ENCODE peak calls at places on chromosomes 7 and 10, in eight cellular contexts. One of them, this sample, is unnamed.

GRCh38 chr10:34655286-34656170 is 159.6 kb downstream of the PARD3 start:
- DNase-seq in Peyer's patch: no peak
- DNase-seq in GM23248: peak; percentile 72
- DNase-seq in CD4-positive, alpha-beta memory T cell: no peak
- DNase-seq in IMR-90: peak; percentile 75
- DNase-seq in heart right ventricle: peak; percentile 38
- DNase-seq in colonic mucosa: peak; percentile 85
- DNase-seq in H7: peak; percentile 42
- DNase-seq in this sample: no peak

GRCh38 chr10:25858076-25858475 is 76.0 kb upstream of the MYO3A start:
- DNase-seq in colonic mucosa: no peak
- DNase-seq in CD4-positive, alpha-beta memory T cell: no peak
- DNase-seq in IMR-90: no peak
- DNase-seq in heart right ventricle: no peak
- DNase-seq in Peyer's patch: no peak
- DNase-seq in H7: no peak
- DNase-seq in GM23248: no peak
- DNase-seq in this sample: no peak

GRCh38 chr10:92692697-92693533 is 3.2 kb downstream of the HHEX start:
- DNase-seq in Peyer's patch: no peak
- DNase-seq in H7: no peak
- DNase-seq in IMR-90: no peak
- DNase-seq in heart right ventricle: no peak
- DNase-seq in colonic mucosa: no peak
- DNase-seq in GM23248: no peak
- DNase-seq in CD4-positive, alpha-beta memory T cell: no peak
- DNase-seq in this sample: no peak

GRCh38 chr7:100013328-100013676 is 2.1 kb upstream of the ZKSCAN1 start:
- DNase-seq in GM23248: no peak
- DNase-seq in CD4-positive, alpha-beta memory T cell: no peak
- DNase-seq in IMR-90: no peak
- DNase-seq in colonic mucosa: no peak
- DNase-seq in H7: no peak
- DNase-seq in Peyer's patch: no peak
- DNase-seq in heart right ventricle: no peak
- DNase-seq in this sample: no peak

GRCh38 chr10:130336612-130337304 is 200.6 kb downstream of the GLRX3 start:
- DNase-seq in H7: peak; percentile 70
- DNase-seq in heart right ventricle: no peak
- DNase-seq in CD4-positive, alpha-beta memory T cell: no peak
- DNase-seq in GM23248: no peak
- DNase-seq in colonic mucosa: no peak
- DNase-seq in Peyer's patch: no peak
- DNase-seq in IMR-90: no peak
- DNase-seq in this sample: no peak

GRCh38 chr10:131722525-131723264 is 178.1 kb upstream of the PPP2R2D start:
- DNase-seq in IMR-90: no peak
- DNase-seq in colonic mucosa: peak; percentile 3
- DNase-seq in CD4-positive, alpha-beta memory T cell: no peak
- DNase-seq in heart right ventricle: no peak
- DNase-seq in GM23248: no peak
- DNase-seq in Peyer's patch: no peak
- DNase-seq in H7: no peak
- DNase-seq in this sample: no peak

GRCh38 chr7:44075296-44076075 is 6.8 kb downstream of the POLM start:
- DNase-seq in H7: peak; percentile 19
- DNase-seq in IMR-90: no peak
- DNase-seq in CD4-positive, alpha-beta memory T cell: no peak
- DNase-seq in Peyer's patch: no peak
- DNase-seq in GM23248: no peak
- DNase-seq in heart right ventricle: no peak
- DNase-seq in colonic mucosa: no peak
- DNase-seq in this sample: no peak

GRCh38 chr7:142248166-142249160 is 9.4 kb downstream of the PRSS58 start:
- DNase-seq in CD4-positive, alpha-beta memory T cell: no peak
- DNase-seq in IMR-90: no peak
- DNase-seq in GM23248: no peak
- DNase-seq in H7: no peak
- DNase-seq in colonic mucosa: no peak
- DNase-seq in heart right ventricle: no peak
- DNase-seq in Peyer's patch: no peak
- DNase-seq in this sample: no peak

GRCh38 chr10:11170993-11171416 is 153.3 kb downstream of the CELF2 start:
- DNase-seq in heart right ventricle: no peak
- DNase-seq in IMR-90: no peak
- DNase-seq in H7: no peak
- DNase-seq in Peyer's patch: no peak
- DNase-seq in CD4-positive, alpha-beta memory T cell: peak; percentile 66
- DNase-seq in GM23248: no peak
- DNase-seq in colonic mucosa: no peak
- DNase-seq in this sample: no peak

GRCh38 chr7:133563196-133563707 is 310.4 kb downstream of the EXOC4 start:
- DNase-seq in GM23248: peak; percentile 7
- DNase-seq in colonic mucosa: no peak
- DNase-seq in CD4-positive, alpha-beta memory T cell: no peak
- DNase-seq in Peyer's patch: no peak
- DNase-seq in heart right ventricle: no peak
- DNase-seq in H7: no peak
- DNase-seq in IMR-90: no peak
- DNase-seq in this sample: no peak

GRCh38 chr10:78898341-78899097 is 170.2 kb upstream of the ZMIZ1 start:
- DNase-seq in IMR-90: no peak
- DNase-seq in Peyer's patch: no peak
- DNase-seq in GM23248: no peak
- DNase-seq in CD4-positive, alpha-beta memory T cell: no peak
- DNase-seq in colonic mucosa: peak; percentile 9
- DNase-seq in heart right ventricle: no peak
- DNase-seq in H7: no peak
- DNase-seq in this sample: no peak

GRCh38 chr10:10007972-10008371 is 1009.7 kb upstream of the CELF2 start:
- DNase-seq in GM23248: no peak
- DNase-seq in heart right ventricle: no peak
- DNase-seq in Peyer's patch: no peak
- DNase-seq in CD4-positive, alpha-beta memory T cell: no peak
- DNase-seq in H7: no peak
- DNase-seq in IMR-90: no peak
- DNase-seq in colonic mucosa: no peak
- DNase-seq in this sample: peak; percentile 14

GRCh38 chr7:25098096-25099046 is 26.7 kb downstream of the CYCS start:
- DNase-seq in H7: peak; percentile 73
- DNase-seq in colonic mucosa: peak; percentile 46
- DNase-seq in Peyer's patch: peak; percentile 51
- DNase-seq in heart right ventricle: peak; percentile 22
- DNase-seq in GM23248: peak; percentile 88
- DNase-seq in CD4-positive, alpha-beta memory T cell: peak; percentile 64
- DNase-seq in IMR-90: peak; percentile 75
- DNase-seq in this sample: no peak

GRCh38 chr7:138491612-138492386 is 31.7 kb downstream of the TRIM24 start:
- DNase-seq in GM23248: no peak
- DNase-seq in H7: no peak
- DNase-seq in IMR-90: no peak
- DNase-seq in CD4-positive, alpha-beta memory T cell: no peak
- DNase-seq in colonic mucosa: no peak
- DNase-seq in heart right ventricle: no peak
- DNase-seq in Peyer's patch: no peak
- DNase-seq in this sample: no peak

GRCh38 chr7:159103382-159104187 is 41.1 kb downstream of the VIPR2 start:
- DNase-seq in IMR-90: no peak
- DNase-seq in H7: no peak
- DNase-seq in colonic mucosa: no peak
- DNase-seq in CD4-positive, alpha-beta memory T cell: no peak
- DNase-seq in heart right ventricle: no peak
- DNase-seq in GM23248: no peak
- DNase-seq in Peyer's patch: peak; percentile 26
- DNase-seq in this sample: no peak

GRCh38 chr10:87657370-87657769 is 2.3 kb upstream of the PAPSS2 start:
- DNase-seq in CD4-positive, alpha-beta memory T cell: no peak
- DNase-seq in colonic mucosa: no peak
- DNase-seq in GM23248: peak; percentile 40
- DNase-seq in heart right ventricle: peak; percentile 14
- DNase-seq in H7: no peak
- DNase-seq in IMR-90: peak; percentile 76
- DNase-seq in Peyer's patch: no peak
- DNase-seq in this sample: no peak

GRCh38 chr10:47336387-47337134 is 11.6 kb upstream of the RBP3 start:
- DNase-seq in H7: no peak
- DNase-seq in colonic mucosa: no peak
- DNase-seq in CD4-positive, alpha-beta memory T cell: no peak
- DNase-seq in GM23248: peak; percentile 40
- DNase-seq in heart right ventricle: no peak
- DNase-seq in Peyer's patch: no peak
- DNase-seq in IMR-90: peak; percentile 82
- DNase-seq in this sample: no peak

GRCh38 chr10:47337243-47337642 is 10.9 kb upstream of the RBP3 start:
- DNase-seq in CD4-positive, alpha-beta memory T cell: no peak
- DNase-seq in H7: no peak
- DNase-seq in GM23248: no peak
- DNase-seq in colonic mucosa: no peak
- DNase-seq in Peyer's patch: no peak
- DNase-seq in IMR-90: no peak
- DNase-seq in heart right ventricle: no peak
- DNase-seq in this sample: no peak

GRCh38 chr10:47333532-47333931 is 11.3 kb downstream of the GDF2 start:
- DNase-seq in CD4-positive, alpha-beta memory T cell: no peak
- DNase-seq in GM23248: no peak
- DNase-seq in colonic mucosa: no peak
- DNase-seq in H7: no peak
- DNase-seq in heart right ventricle: no peak
- DNase-seq in Peyer's patch: no peak
- DNase-seq in IMR-90: no peak
- DNase-seq in this sample: no peak

GRCh38 chr10:47334627-47335026 is 12.4 kb downstream of the GDF2 start:
- DNase-seq in colonic mucosa: no peak
- DNase-seq in CD4-positive, alpha-beta memory T cell: no peak
- DNase-seq in heart right ventricle: no peak
- DNase-seq in H7: no peak
- DNase-seq in Peyer's patch: no peak
- DNase-seq in IMR-90: no peak
- DNase-seq in GM23248: no peak
- DNase-seq in this sample: no peak

GRCh38 chr10:47335906-47336305 is 12.3 kb upstream of the RBP3 start:
- DNase-seq in IMR-90: no peak
- DNase-seq in H7: no peak
- DNase-seq in GM23248: no peak
- DNase-seq in CD4-positive, alpha-beta memory T cell: no peak
- DNase-seq in Peyer's patch: no peak
- DNase-seq in heart right ventricle: no peak
- DNase-seq in colonic mucosa: no peak
- DNase-seq in this sample: no peak
- H3K36me3 ChIP-seq in IMR-90: no peaks in the 10 kb centered on the region
- H3K36me3 ChIP-seq in H7: no peaks in the 10 kb centered on the region
- H3K36me3 ChIP-seq in GM23248: no peaks in the 10 kb centered on the region
- H3K36me3 ChIP-seq in CD4-positive, alpha-beta memory T cell: no peaks in the 10 kb centered on the region
- H3K36me3 ChIP-seq in Peyer's patch: no peaks in the 10 kb centered on the region
- H3K36me3 ChIP-seq in heart right ventricle: no peaks in the 10 kb centered on the region
- H3K36me3 ChIP-seq in colonic mucosa: no peaks in the 10 kb centered on the region
- H3K36me3 ChIP-seq in this sample: no peaks in the 10 kb centered on the region

DNA sequence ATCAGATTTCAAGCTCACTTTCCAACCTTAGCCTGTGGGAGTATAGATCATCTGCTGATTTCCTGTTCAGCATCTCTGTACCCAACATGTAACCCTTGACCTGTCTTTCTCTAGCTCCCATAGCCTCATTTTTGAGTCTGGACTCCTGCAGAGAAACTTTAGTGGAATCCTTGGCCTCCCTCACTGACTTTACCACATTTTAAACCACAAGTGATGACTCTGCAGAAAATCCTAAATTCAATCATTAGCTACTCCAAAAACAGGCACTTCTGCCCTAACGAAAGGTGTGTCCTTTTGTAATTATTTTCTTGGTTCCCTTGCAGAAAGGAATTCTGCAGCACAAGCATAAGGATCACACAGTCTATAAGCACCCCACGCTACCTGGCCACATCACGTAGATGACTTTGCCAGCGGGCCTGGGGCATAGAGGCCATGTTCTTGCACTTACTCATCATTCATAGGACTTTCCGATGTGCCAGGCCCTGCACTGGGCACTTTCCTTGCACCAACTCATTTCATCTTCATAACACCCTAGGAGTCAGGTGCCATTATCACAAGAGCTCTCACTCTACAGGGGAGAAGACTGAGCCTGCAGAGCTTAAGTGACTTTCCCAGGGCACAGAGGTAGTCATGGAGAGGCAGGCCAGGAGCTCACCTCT is 57.2 kb upstream of the OPALIN start:
- DNase-seq in CD4-positive, alpha-beta memory T cell: no peak
- DNase-seq in colonic mucosa: peak; percentile 5
- DNase-seq in Peyer's patch: no peak
- DNase-seq in H7: no peak
- DNase-seq in GM23248: no peak
- DNase-seq in IMR-90: no peak
- DNase-seq in heart right ventricle: no peak
- DNase-seq in this sample: no peak
- H3K4me3 ChIP-seq in CD4-positive, alpha-beta memory T cell: no peak overlapping the region
- H3K4me3 ChIP-seq in colonic mucosa: no peak overlapping the region
- H3K4me3 ChIP-seq in Peyer's patch: no peak overlapping the region
- H3K4me3 ChIP-seq in H7: no peak overlapping the region
- H3K4me3 ChIP-seq in GM23248: no peak overlapping the region
- H3K4me3 ChIP-seq in IMR-90: no peak overlapping the region
- H3K4me3 ChIP-seq in heart right ventricle: no peak overlapping the region
- H3K4me3 ChIP-seq in this sample: no peak overlapping the region

GRCh38 chr7:108417926-108418325 is 38.3 kb downstream of the NRCAM start:
- DNase-seq in CD4-positive, alpha-beta memory T cell: no peak
- DNase-seq in heart right ventricle: no peak
- DNase-seq in GM23248: no peak
- DNase-seq in H7: no peak
- DNase-seq in Peyer's patch: no peak
- DNase-seq in colonic mucosa: no peak
- DNase-seq in IMR-90: no peak
- DNase-seq in this sample: no peak
- H3K27me3 ChIP-seq in CD4-positive, alpha-beta memory T cell: peaks cover 3% of the 10 kb centered on the region
- H3K27me3 ChIP-seq in heart right ventricle: peaks cover 35% of the 10 kb centered on the region
- H3K27me3 ChIP-seq in GM23248: no peaks in the 10 kb centered on the region
- H3K27me3 ChIP-seq in H7: no peaks in the 10 kb centered on the region
- H3K27me3 ChIP-seq in Peyer's patch: no peaks in the 10 kb centered on the region
- H3K27me3 ChIP-seq in colonic mucosa: no peaks in the 10 kb centered on the region
- H3K27me3 ChIP-seq in IMR-90: peaks cover 2% of the 10 kb centered on the region
- H3K27me3 ChIP-seq in this sample: no peaks in the 10 kb centered on the region

GRCh38 chr7:149624419-149625338 is 127.1 kb upstream of the ZNF746 start:
- DNase-seq in colonic mucosa: peak; percentile 93
- DNase-seq in heart right ventricle: peak; percentile 91
- DNase-seq in Peyer's patch: peak; percentile 95
- DNase-seq in H7: peak; percentile 98
- DNase-seq in IMR-90: peak; percentile 91
- DNase-seq in GM23248: peak; percentile 99
- DNase-seq in CD4-positive, alpha-beta memory T cell: peak; percentile 92
- DNase-seq in this sample: peak; percentile 93

GRCh38 chr7:149622444-149623210 is 125.0 kb upstream of the ZNF746 start:
- DNase-seq in Peyer's patch: peak; percentile 28
- DNase-seq in heart right ventricle: no peak
- DNase-seq in H7: no peak
- DNase-seq in CD4-positive, alpha-beta memory T cell: no peak
- DNase-seq in GM23248: no peak
- DNase-seq in colonic mucosa: no peak
- DNase-seq in IMR-90: no peak
- DNase-seq in this sample: no peak

GRCh38 chr7:149621776-149622175 is 124.2 kb upstream of the ZNF746 start:
- DNase-seq in colonic mucosa: no peak
- DNase-seq in IMR-90: no peak
- DNase-seq in CD4-positive, alpha-beta memory T cell: peak; percentile 59
- DNase-seq in heart right ventricle: no peak
- DNase-seq in H7: no peak
- DNase-seq in GM23248: no peak
- DNase-seq in Peyer's patch: peak; percentile 2
- DNase-seq in this sample: no peak

GRCh38 chr7:149624006-149624405 is 126.4 kb upstream of the ZNF746 start:
- DNase-seq in colonic mucosa: peak; percentile 43
- DNase-seq in IMR-90: peak; percentile 11
- DNase-seq in GM23248: peak; percentile 50
- DNase-seq in Peyer's patch: peak; percentile 65
- DNase-seq in CD4-positive, alpha-beta memory T cell: peak; percentile 68
- DNase-seq in heart right ventricle: no peak
- DNase-seq in H7: peak; percentile 71
- DNase-seq in this sample: peak; percentile 50

GRCh38 chr7:149620961-149621360 is 123.4 kb upstream of the ZNF746 start:
- DNase-seq in GM23248: no peak
- DNase-seq in H7: no peak
- DNase-seq in IMR-90: no peak
- DNase-seq in heart right ventricle: no peak
- DNase-seq in Peyer's patch: peak; percentile 34
- DNase-seq in colonic mucosa: no peak
- DNase-seq in CD4-positive, alpha-beta memory T cell: peak; percentile 47
- DNase-seq in this sample: peak; percentile 73
- H3K36me3 ChIP-seq in GM23248: peaks cover 18% of the 10 kb centered on the region
- H3K36me3 ChIP-seq in H7: peaks cover 17% of the 10 kb centered on the region
- H3K36me3 ChIP-seq in IMR-90: peaks cover 44% of the 10 kb centered on the region
- H3K36me3 ChIP-seq in heart right ventricle: peaks cover 55% of the 10 kb centered on the region
- H3K36me3 ChIP-seq in Peyer's patch: no peaks in the 10 kb centered on the region
- H3K36me3 ChIP-seq in colonic mucosa: peaks cover 6% of the 10 kb centered on the region
- H3K36me3 ChIP-seq in CD4-positive, alpha-beta memory T cell: peaks cover 50% of the 10 kb centered on the region
- H3K36me3 ChIP-seq in this sample: peaks cover 27% of the 10 kb centered on the region